ENCODE peak calls at places on chromosome 14, in six cellular contexts. Q, E, F, J, U and O are unnamed samples.

GRCh38 chr14:92934196-92935085 is 11.5 kb downstream of the CHGA start:
- DNase-seq in F (no peak), J (no peak), E (no peak), U (no peak), Q (no peak), O (no peak)

GRCh38 chr14:89571502-89571901 is 154.5 kb upstream of the FOXN3 start:
- DNase-seq in F (no peak), J (no peak), E (no peak), U (no peak), Q (no peak), O (no peak)

GRCh38 chr14:72420749-72421452 is 473.0 kb downstream of the DPF3 start:
- DNase-seq in U (peak), E (peak), F (peak), J (peak), Q (peak), O (peak)

GRCh38 chr14:30180219-30180618 is 252.6 kb upstream of the PRKD1 start:
- DNase-seq in E (no peak), F (peak), U (no peak), J (no peak), Q (no peak), O (no peak)

GRCh38 chr14:104551851-104552737 is 27.5 kb upstream of the C14orf180 start:
- DNase-seq in J (peak), U (no peak), Q (no peak), E (no peak), F (no peak), O (no peak)

GRCh38 chr14:74579447-74580274 is 32.4 kb downstream of the LTBP2 start:
- DNase-seq in J (no peak), E (no peak), F (peak), Q (no peak), U (no peak), O (peak)

GRCh38 chr14:59281613-59282012 is 93.1 kb downstream of the DAAM1 start:
- DNase-seq in E (no peak), J (no peak), U (no peak), Q (no peak), F (peak), O (no peak)

GRCh38 chr14:51006781-51007211 is 62.5 kb upstream of the PYGL start:
- DNase-seq in Q (peak), E (no peak), J (peak), F (peak), U (no peak), O (no peak)